ENCODE peak calls at places on chromosomes 13 and 19, in eight cellular contexts. L is hippocampal formation, D is RKO, I is A172, P is memory B cell, N is AG10803, M is ELR, Z is COLO829. X is an unnamed sample.
A peak's percentile ranks its signal among the peaks of the same experiment; 100 is the strongest.

GRCh38 chr19:33823341-33823740 is 26.7 kb downstream of the KCTD15 start:
- DNase-seq in Z (no peak), L (no peak), N (no peak), I (no peak), M (no peak), D (no peak), P (no peak), X (no peak)

GRCh38 chr13:48775285-48775684 is 121.6 kb downstream of the CYSLTR2 start:
- DNase-seq in M (peak; percentile 62), L (no peak), D (no peak), Z (no peak), P (no peak), I (peak; percentile 72), N (peak; percentile 75), X (no peak)

GRCh38 chr13:25738342-25738771 is 313.5 kb downstream of the SHISA2 start:
- DNase-seq in D (no peak), I (peak; percentile 76), M (peak; percentile 60), Z (no peak), P (no peak), N (peak; percentile 25), L (no peak), X (no peak)

GRCh38 chr13:27595055-27595811 is 25.1 kb downstream of the LNX2 start:
- DNase-seq in M (peak; percentile 25), Z (no peak), D (no peak), N (peak; percentile 3), I (peak; percentile 36), L (no peak), P (no peak), X (no peak)

GRCh38 chr19:35438527-35438926 is 9.5 kb upstream of the FFAR2 start:
- DNase-seq in L (no peak), M (no peak), P (no peak), D (no peak), N (no peak), Z (no peak), I (no peak), X (no peak)

GRCh38 chr19:42762782-42763181 is 2.7 kb downstream of the PSG8 start:
- DNase-seq in N (no peak), L (no peak), M (peak; percentile 13), P (no peak), Z (no peak), I (peak; percentile 49), D (no peak), X (no peak)

GRCh38 chr19:39430675-39431593 is 4.8 kb downstream of the RPS16 start:
- DNase-seq in D (peak; percentile 98), I (peak; percentile 99), P (no peak), M (peak; percentile 99), N (peak; percentile 19), Z (peak; percentile 96), L (no peak), X (no peak)

GRCh38 chr13:95724252-95724651 is 47.3 kb downstream of the DNAJC3 start:
- DNase-seq in M (peak; percentile 6), N (no peak), D (no peak), L (no peak), P (no peak), I (no peak), Z (no peak), X (no peak)

GRCh38 chr13:112346173-112346898 is 29.8 kb upstream of the SPACA7 start:
- DNase-seq in L (no peak), D (no peak), N (no peak), I (peak; percentile 10), Z (no peak), M (peak; percentile 1), P (no peak), X (no peak)

GRCh38 chr19:39679056-39679790 is 23.5 kb downstream of the LGALS16 start:
- DNase-seq in Z (no peak), N (no peak), I (no peak), D (no peak), M (no peak), L (no peak), P (no peak), X (peak; percentile 5)

GRCh38 chr13:32113564-32113963 is 82.0 kb downstream of the FRY start:
- DNase-seq in I (no peak), L (no peak), D (no peak), N (no peak), M (no peak), P (no peak), Z (no peak), X (no peak)

GRCh38 chr19:18469245-18470107 is 31.5 kb upstream of the ISYNA1 start:
- DNase-seq in N (peak; percentile 71), P (peak; percentile 66), M (peak; percentile 72), D (no peak), L (peak; percentile 20), I (no peak), Z (peak; percentile 33), X (peak; percentile 77)

GRCh38 chr19:34241513-34242337 is 12.6 kb upstream of the GARRE1 start:
- DNase-seq in N (no peak), P (no peak), L (no peak), Z (no peak), M (peak; percentile 35), I (no peak), D (no peak), X (no peak)

GRCh38 chr13:103297083-103297482 is 230.9 kb upstream of the SLC10A2 start:
- DNase-seq in M (no peak), L (no peak), P (no peak), D (no peak), Z (no peak), N (no peak), I (no peak), X (no peak)

GRCh38 chr19:39542198-39542597 is 2.2 kb upstream of the EID2 start:
- DNase-seq in N (no peak), M (no peak), D (no peak), I (no peak), Z (no peak), P (no peak), L (no peak), X (no peak)

GRCh38 chr19:843836-844299 is 3.1 kb downstream of the PRTN3 start:
- DNase-seq in L (no peak), I (no peak), Z (no peak), D (no peak), M (no peak), P (no peak), N (no peak), X (no peak)

GRCh38 chr13:100604909-100605308 is 16.3 kb upstream of the GGACT start:
- DNase-seq in N (no peak), M (no peak), D (no peak), Z (no peak), L (no peak), P (no peak), I (no peak), X (no peak)

GRCh38 chr13:83992566-83993358 is 110.5 kb upstream of the SLITRK1 start:
- DNase-seq in N (peak; percentile 5), M (peak; percentile 50), I (peak; percentile 13), L (no peak), Z (no peak), D (no peak), P (no peak), X (no peak)

GRCh38 chr13:61685683-61686013 is 270.0 kb upstream of the PCDH20 start:
- DNase-seq in L (peak; percentile 5), P (no peak), M (peak; percentile 2), I (no peak), D (peak; percentile 9), Z (no peak), N (no peak), X (no peak)

GRCh38 chr19:19425170-19425875 is 19.8 kb downstream of the GATAD2A start:
- DNase-seq in N (no peak), Z (no peak), M (no peak), P (no peak), I (no peak), L (no peak), D (no peak), X (no peak)

GRCh38 chr13:30601836-30602235 is 15.9 kb upstream of the USPL1 start:
- DNase-seq in Z (no peak), N (no peak), L (no peak), P (no peak), D (no peak), M (no peak), I (no peak), X (no peak)

GRCh38 chr13:41562083-41562482 is 104.7 kb downstream of the RGCC start:
- DNase-seq in N (peak; percentile 84), P (no peak), L (peak; percentile 87), D (no peak), I (peak; percentile 71), Z (peak; percentile 40), M (peak; percentile 87), X (no peak)

GRCh38 chr13:32229443-32229842 is 85.7 kb downstream of the ZAR1L start:
- DNase-seq in M (no peak), Z (no peak), P (no peak), N (no peak), I (no peak), D (no peak), L (no peak), X (no peak)

GRCh38 chr19:42185281-42185680 is 32.2 kb downstream of the DEDD2 start:
- DNase-seq in P (no peak), D (no peak), N (peak; percentile 48), I (no peak), Z (no peak), L (peak; percentile 6), M (peak; percentile 30), X (no peak)

GRCh38 chr13:113220877-113221276 is 11.5 kb downstream of the CUL4A start:
- DNase-seq in Z (no peak), M (peak; percentile 24), I (no peak), P (no peak), L (no peak), D (no peak), N (peak; percentile 44), X (no peak)

GRCh38 chr13:47858678-47859050 is 142.4 kb downstream of the SUCLA2 start:
- DNase-seq in Z (no peak), N (peak; percentile 80), L (no peak), M (peak; percentile 79), P (no peak), I (peak; percentile 23), D (peak; percentile 63), X (no peak)

GRCh38 chr13:41029629-41030028 is 10.5 kb upstream of the ELF1 start:
- DNase-seq in N (no peak), P (no peak), I (no peak), D (no peak), M (peak; percentile 13), L (no peak), Z (no peak), X (no peak)

GRCh38 chr19:46887240-46887782 is 26.5 kb downstream of the ARHGAP35 start:
- DNase-seq in M (no peak), D (no peak), Z (no peak), I (no peak), P (no peak), L (no peak), N (no peak), X (no peak)

GRCh38 chr19:45801603-45802175 is 9.0 kb upstream of the DMWD start:
- DNase-seq in N (no peak), L (no peak), Z (no peak), I (no peak), P (no peak), M (no peak), D (no peak), X (no peak)

GRCh38 chr13:46679369-46680180 is 117.4 kb downstream of the ESD start:
- DNase-seq in M (peak; percentile 71), D (no peak), Z (no peak), P (peak; percentile 37), I (peak; percentile 29), N (peak; percentile 70), L (no peak), X (peak; percentile 19)

GRCh38 chr13:80337706-80338105 is 3.2 kb downstream of the SPRY2 start:
- DNase-seq in I (no peak), N (no peak), M (peak; percentile 42), Z (no peak), L (no peak), D (no peak), P (no peak), X (no peak)

GRCh38 chr19:31562916-31563626 is 213.8 kb upstream of the TSHZ3 start:
- DNase-seq in P (no peak), D (no peak), M (no peak), N (no peak), I (no peak), L (no peak), Z (no peak), X (no peak)

GRCh38 chr13:95050800-95051620 is 250.2 kb downstream of the ABCC4 start:
- DNase-seq in M (no peak), N (no peak), I (no peak), L (no peak), P (no peak), D (no peak), Z (no peak), X (no peak)

GRCh38 chr19:37982655-37983054 is 75.6 kb downstream of the SIPA1L3 start:
- DNase-seq in M (no peak), N (no peak), D (no peak), L (no peak), Z (no peak), I (no peak), P (no peak), X (no peak)